ENCODE peak calls at places on chromosomes 11 and 22, in eight cellular contexts. One of them, this sample, is unnamed.

GRCh38 chr11:133948711-133949110 is 8.1 kb downstream of the IGSF9B start:
- DNase-seq in ovary: no peak
- DNase-seq in colonic mucosa: no peak
- DNase-seq in HAP-1: no peak
- DNase-seq in mesenchymal stem cell: no peak
- DNase-seq in tibial artery: no peak
- DNase-seq in suprapubic skin: no peak
- DNase-seq in neural progenitor cell: no peak
- DNase-seq in this sample: no peak

GRCh38 chr11:72630104-72630852 is 43.9 kb downstream of the PDE2A start:
- DNase-seq in ovary: no peak
- DNase-seq in colonic mucosa: no peak
- DNase-seq in HAP-1: no peak
- DNase-seq in mesenchymal stem cell: no peak
- DNase-seq in tibial artery: no peak
- DNase-seq in suprapubic skin: no peak
- DNase-seq in neural progenitor cell: no peak
- DNase-seq in this sample: no peak

GRCh38 chr11:62387381-62387780 is 31.5 kb upstream of the SCGB1A1 start:
- DNase-seq in ovary: no peak
- DNase-seq in colonic mucosa: no peak
- DNase-seq in HAP-1: no peak
- DNase-seq in mesenchymal stem cell: no peak
- DNase-seq in tibial artery: peak; percentile 23
- DNase-seq in suprapubic skin: no peak
- DNase-seq in neural progenitor cell: no peak
- DNase-seq in this sample: no peak

GRCh38 chr11:102047305-102047924 is at the start of gene CFAP300:
- DNase-seq in ovary: peak; percentile 95
- DNase-seq in colonic mucosa: peak; percentile 86
- DNase-seq in HAP-1: peak; percentile 87
- DNase-seq in mesenchymal stem cell: peak; percentile 81
- DNase-seq in tibial artery: peak; percentile 98
- DNase-seq in suprapubic skin: peak; percentile 94
- DNase-seq in neural progenitor cell: peak; percentile 82
- DNase-seq in this sample: peak; percentile 96

GRCh38 chr11:62545437-62546243 is 966 bp downstream of the AHNAK start:
- DNase-seq in ovary: peak; percentile 98
- DNase-seq in colonic mucosa: peak; percentile 98
- DNase-seq in HAP-1: peak; percentile 97
- DNase-seq in mesenchymal stem cell: peak; percentile 91
- DNase-seq in tibial artery: peak; percentile 97
- DNase-seq in suprapubic skin: peak; percentile 97
- DNase-seq in neural progenitor cell: peak; percentile 87
- DNase-seq in this sample: peak; percentile 96

GRCh38 chr11:62461740-62462522 is 43.1 kb downstream of the SCGB1A1 start:
- DNase-seq in ovary: no peak
- DNase-seq in colonic mucosa: no peak
- DNase-seq in HAP-1: no peak
- DNase-seq in mesenchymal stem cell: peak; percentile 69
- DNase-seq in tibial artery: no peak
- DNase-seq in suprapubic skin: no peak
- DNase-seq in neural progenitor cell: no peak
- DNase-seq in this sample: no peak

GRCh38 chr22:38748487-38749136 is 7.2 kb downstream of the SUN2 start:
- DNase-seq in ovary: no peak
- DNase-seq in colonic mucosa: no peak
- DNase-seq in HAP-1: no peak
- DNase-seq in mesenchymal stem cell: no peak
- DNase-seq in tibial artery: no peak
- DNase-seq in suprapubic skin: no peak
- DNase-seq in neural progenitor cell: no peak
- DNase-seq in this sample: no peak

GRCh38 chr11:58000699-58001098 is 23.0 kb upstream of the OR9Q1 start:
- DNase-seq in ovary: no peak
- DNase-seq in colonic mucosa: no peak
- DNase-seq in HAP-1: no peak
- DNase-seq in mesenchymal stem cell: no peak
- DNase-seq in tibial artery: no peak
- DNase-seq in suprapubic skin: no peak
- DNase-seq in neural progenitor cell: no peak
- DNase-seq in this sample: no peak

GRCh38 chr11:85718126-85718943 is 32.3 kb upstream of the CCDC89 start:
- DNase-seq in ovary: no peak
- DNase-seq in colonic mucosa: no peak
- DNase-seq in HAP-1: no peak
- DNase-seq in mesenchymal stem cell: no peak
- DNase-seq in tibial artery: no peak
- DNase-seq in suprapubic skin: no peak
- DNase-seq in neural progenitor cell: no peak
- DNase-seq in this sample: no peak

GRCh38 chr11:8699903-8700302 is 17.3 kb downstream of the RPL27A start:
- DNase-seq in ovary: no peak
- DNase-seq in colonic mucosa: no peak
- DNase-seq in HAP-1: peak; percentile 84
- DNase-seq in mesenchymal stem cell: peak; percentile 35
- DNase-seq in tibial artery: peak; percentile 73
- DNase-seq in suprapubic skin: no peak
- DNase-seq in neural progenitor cell: peak; percentile 15
- DNase-seq in this sample: peak; percentile 71

GRCh38 chr11:113957016-113957415 is 17.9 kb upstream of the HTR3A start:
- DNase-seq in ovary: no peak
- DNase-seq in colonic mucosa: no peak
- DNase-seq in HAP-1: no peak
- DNase-seq in mesenchymal stem cell: no peak
- DNase-seq in tibial artery: no peak
- DNase-seq in suprapubic skin: no peak
- DNase-seq in neural progenitor cell: peak; percentile 39
- DNase-seq in this sample: no peak

GRCh38 chr22:46081831-46082210 is 68.5 kb upstream of the PPARA start:
- DNase-seq in ovary: peak; percentile 57
- DNase-seq in colonic mucosa: no peak
- DNase-seq in HAP-1: no peak
- DNase-seq in mesenchymal stem cell: no peak
- DNase-seq in tibial artery: no peak
- DNase-seq in suprapubic skin: peak; percentile 74
- DNase-seq in neural progenitor cell: peak; percentile 26
- DNase-seq in this sample: peak; percentile 73

GRCh38 chr11:69995697-69996096 is 82.4 kb upstream of the ANO1 start:
- DNase-seq in ovary: no peak
- DNase-seq in colonic mucosa: no peak
- DNase-seq in HAP-1: no peak
- DNase-seq in mesenchymal stem cell: no peak
- DNase-seq in tibial artery: no peak
- DNase-seq in suprapubic skin: no peak
- DNase-seq in neural progenitor cell: no peak
- DNase-seq in this sample: no peak

GRCh38 chr11:98300777-98301176 is 720.0 kb upstream of the CNTN5 start:
- DNase-seq in ovary: no peak
- DNase-seq in colonic mucosa: no peak
- DNase-seq in HAP-1: no peak
- DNase-seq in mesenchymal stem cell: no peak
- DNase-seq in tibial artery: no peak
- DNase-seq in suprapubic skin: no peak
- DNase-seq in neural progenitor cell: no peak
- DNase-seq in this sample: no peak

GRCh38 chr11:34972892-34973291 is 56.5 kb downstream of the PDHX start:
- DNase-seq in ovary: no peak
- DNase-seq in colonic mucosa: no peak
- DNase-seq in HAP-1: no peak
- DNase-seq in mesenchymal stem cell: peak; percentile 90
- DNase-seq in tibial artery: no peak
- DNase-seq in suprapubic skin: no peak
- DNase-seq in neural progenitor cell: no peak
- DNase-seq in this sample: no peak

GRCh38 chr11:65185869-65186341 is 4.2 kb downstream of the CAPN1 start:
- DNase-seq in ovary: no peak
- DNase-seq in colonic mucosa: no peak
- DNase-seq in HAP-1: no peak
- DNase-seq in mesenchymal stem cell: no peak
- DNase-seq in tibial artery: no peak
- DNase-seq in suprapubic skin: peak; percentile 60
- DNase-seq in neural progenitor cell: no peak
- DNase-seq in this sample: peak; percentile 71

DNA sequence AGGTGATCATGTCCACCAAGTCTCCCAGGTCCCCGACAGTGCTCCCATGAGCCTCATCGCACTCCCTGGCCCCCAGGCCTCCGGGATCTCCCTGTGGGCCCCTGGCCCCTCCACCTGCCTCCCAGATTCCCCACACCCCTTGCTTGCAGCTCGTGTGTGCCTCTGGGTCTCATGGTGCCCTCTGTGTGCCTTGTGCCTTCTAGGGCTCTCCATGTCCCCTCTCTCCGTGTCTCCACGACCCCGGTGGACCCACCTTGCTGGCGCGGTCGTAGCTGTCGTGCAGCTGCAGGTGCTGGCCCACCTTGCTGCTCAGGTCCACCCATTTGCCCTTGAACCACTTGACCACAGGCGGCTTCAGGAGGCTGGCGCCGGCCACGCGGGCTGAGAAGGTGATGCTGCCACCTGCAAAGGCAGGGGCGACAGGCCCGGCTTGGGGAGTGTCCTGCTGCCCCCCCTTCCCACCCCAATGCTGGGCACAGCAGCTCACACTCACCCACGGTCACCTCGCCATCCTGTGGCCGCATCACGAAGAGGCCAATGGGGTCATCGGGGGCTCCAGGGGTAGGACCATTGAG is 2.9 kb downstream of the MYBPC3 start:
- DNase-seq in ovary: no peak
- DNase-seq in colonic mucosa: no peak
- DNase-seq in HAP-1: no peak
- DNase-seq in mesenchymal stem cell: no peak
- DNase-seq in tibial artery: no peak
- DNase-seq in suprapubic skin: no peak
- DNase-seq in neural progenitor cell: no peak
- DNase-seq in this sample: no peak
- H3K9me3 ChIP-seq in ovary: no peaks in the 10 kb centered on the region
- H3K9me3 ChIP-seq in colonic mucosa: no peaks in the 10 kb centered on the region
- H3K9me3 ChIP-seq in HAP-1: no peaks in the 10 kb centered on the region
- H3K9me3 ChIP-seq in mesenchymal stem cell: no peaks in the 10 kb centered on the region
- H3K9me3 ChIP-seq in tibial artery: no peaks in the 10 kb centered on the region
- H3K9me3 ChIP-seq in suprapubic skin: no peaks in the 10 kb centered on the region
- H3K9me3 ChIP-seq in neural progenitor cell: no peaks in the 10 kb centered on the region
- H3K9me3 ChIP-seq in this sample: no peaks in the 10 kb centered on the region

GRCh38 chr11:132087148-132087547 is 716.7 kb downstream of the NTM start:
- DNase-seq in ovary: no peak
- DNase-seq in colonic mucosa: no peak
- DNase-seq in HAP-1: no peak
- DNase-seq in mesenchymal stem cell: no peak
- DNase-seq in tibial artery: no peak
- DNase-seq in suprapubic skin: no peak
- DNase-seq in neural progenitor cell: no peak
- DNase-seq in this sample: no peak
- H3K9me3 ChIP-seq in ovary: no peaks in the 10 kb centered on the region
- H3K9me3 ChIP-seq in colonic mucosa: no peaks in the 10 kb centered on the region
- H3K9me3 ChIP-seq in HAP-1: no peaks in the 10 kb centered on the region
- H3K9me3 ChIP-seq in mesenchymal stem cell: peaks cover 62% of the 10 kb centered on the region
- H3K9me3 ChIP-seq in tibial artery: no peaks in the 10 kb centered on the region
- H3K9me3 ChIP-seq in suprapubic skin: peaks cover 23% of the 10 kb centered on the region
- H3K9me3 ChIP-seq in neural progenitor cell: peaks cover 26% of the 10 kb centered on the region
- H3K9me3 ChIP-seq in this sample: peaks cover 9% of the 10 kb centered on the region

GRCh38 chr11:40647290-40647689 is 812.2 kb downstream of the LRRC4C start:
- DNase-seq in ovary: no peak
- DNase-seq in colonic mucosa: no peak
- DNase-seq in HAP-1: no peak
- DNase-seq in mesenchymal stem cell: no peak
- DNase-seq in tibial artery: no peak
- DNase-seq in suprapubic skin: no peak
- DNase-seq in neural progenitor cell: no peak
- DNase-seq in this sample: no peak
- H3K9me3 ChIP-seq in ovary: no peaks in the 10 kb centered on the region
- H3K9me3 ChIP-seq in colonic mucosa: no peaks in the 10 kb centered on the region
- H3K9me3 ChIP-seq in HAP-1: no peaks in the 10 kb centered on the region
- H3K9me3 ChIP-seq in mesenchymal stem cell: peaks cover 23% of the 10 kb centered on the region
- H3K9me3 ChIP-seq in tibial artery: no peaks in the 10 kb centered on the region
- H3K9me3 ChIP-seq in suprapubic skin: peaks cover 3% of the 10 kb centered on the region
- H3K9me3 ChIP-seq in neural progenitor cell: peaks cover 4% of the 10 kb centered on the region
- H3K9me3 ChIP-seq in this sample: no peaks in the 10 kb centered on the region

GRCh38 chr22:47292546-47293320 is 530.3 kb downstream of the TBC1D22A start:
- DNase-seq in ovary: no peak
- DNase-seq in colonic mucosa: no peak
- DNase-seq in HAP-1: no peak
- DNase-seq in mesenchymal stem cell: no peak
- DNase-seq in tibial artery: no peak
- DNase-seq in suprapubic skin: peak; percentile 63
- DNase-seq in neural progenitor cell: no peak
- DNase-seq in this sample: no peak

GRCh38 chr22:47294571-47294970 is 532.1 kb downstream of the TBC1D22A start:
- DNase-seq in ovary: no peak
- DNase-seq in colonic mucosa: no peak
- DNase-seq in HAP-1: no peak
- DNase-seq in mesenchymal stem cell: no peak
- DNase-seq in tibial artery: no peak
- DNase-seq in suprapubic skin: peak; percentile 48
- DNase-seq in neural progenitor cell: no peak
- DNase-seq in this sample: no peak

GRCh38 chr22:47291565-47292495 is 529.4 kb downstream of the TBC1D22A start:
- DNase-seq in ovary: no peak
- DNase-seq in colonic mucosa: no peak
- DNase-seq in HAP-1: no peak
- DNase-seq in mesenchymal stem cell: no peak
- DNase-seq in tibial artery: peak; percentile 52
- DNase-seq in suprapubic skin: peak; percentile 61
- DNase-seq in neural progenitor cell: no peak
- DNase-seq in this sample: peak; percentile 45

GRCh38 chr22:47294222-47294532 is 531.7 kb downstream of the TBC1D22A start:
- DNase-seq in ovary: no peak
- DNase-seq in colonic mucosa: no peak
- DNase-seq in HAP-1: no peak
- DNase-seq in mesenchymal stem cell: no peak
- DNase-seq in tibial artery: no peak
- DNase-seq in suprapubic skin: peak; percentile 78
- DNase-seq in neural progenitor cell: no peak
- DNase-seq in this sample: no peak

DNA sequence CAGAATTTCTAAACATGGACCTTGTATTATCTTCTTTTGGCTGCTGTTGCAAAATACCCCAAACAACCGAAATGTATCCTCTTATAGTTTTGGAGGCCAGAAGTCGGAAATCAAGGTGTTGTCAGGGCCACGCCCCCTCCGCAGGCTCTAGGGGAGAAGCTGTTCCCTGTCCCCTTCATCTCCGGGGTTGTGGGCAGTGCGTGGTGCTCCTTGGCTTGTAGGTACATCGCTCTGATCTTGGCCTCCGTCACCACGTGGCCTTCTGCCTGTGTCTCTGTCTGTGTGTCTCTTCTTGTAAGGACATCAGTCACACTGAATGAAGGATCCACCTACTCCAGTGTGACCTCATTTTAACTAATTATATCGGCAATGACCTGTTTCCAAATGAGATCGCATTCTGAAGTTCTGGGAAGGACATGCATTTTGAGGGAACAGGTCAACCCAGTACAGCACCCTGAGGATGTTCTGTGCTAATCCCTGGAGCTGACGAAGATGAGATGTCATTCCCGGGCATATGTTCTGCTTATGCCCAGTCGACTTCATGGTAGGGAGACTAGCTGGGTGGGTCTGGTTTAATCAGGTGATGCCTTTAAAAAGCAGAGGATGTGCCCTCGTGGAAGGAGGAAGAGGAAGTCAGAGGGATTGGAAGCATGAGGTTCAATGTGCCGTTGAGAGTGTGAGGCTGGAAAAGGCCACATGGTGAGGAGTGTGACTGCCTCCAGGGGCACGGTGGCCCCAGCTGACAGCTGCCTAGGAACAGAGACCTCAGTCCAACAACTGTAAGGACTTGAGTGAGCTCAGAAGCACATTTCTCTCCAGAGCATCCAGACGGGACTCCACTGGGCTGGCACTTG is 531.1 kb downstream of the TBC1D22A start:
- DNase-seq in ovary: no peak
- DNase-seq in colonic mucosa: no peak
- DNase-seq in HAP-1: no peak
- DNase-seq in mesenchymal stem cell: no peak
- DNase-seq in tibial artery: no peak
- DNase-seq in suprapubic skin: no peak
- DNase-seq in neural progenitor cell: no peak
- DNase-seq in this sample: no peak
- H3K9me3 ChIP-seq in ovary: no peaks in the 10 kb centered on the region
- H3K9me3 ChIP-seq in colonic mucosa: no peaks in the 10 kb centered on the region
- H3K9me3 ChIP-seq in HAP-1: no peaks in the 10 kb centered on the region
- H3K9me3 ChIP-seq in mesenchymal stem cell: no peaks in the 10 kb centered on the region
- H3K9me3 ChIP-seq in tibial artery: no peaks in the 10 kb centered on the region
- H3K9me3 ChIP-seq in suprapubic skin: no peaks in the 10 kb centered on the region
- H3K9me3 ChIP-seq in neural progenitor cell: no peaks in the 10 kb centered on the region
- H3K9me3 ChIP-seq in this sample: no peaks in the 10 kb centered on the region